ENCODE peak calls at places on chromosomes 12 and 14, in five cellular contexts. W is GM23248, R is PC-9, S is neuronal stem cell, Q is pancreas. E is an unnamed sample.

GRCh38 chr12:54413284-54414190 is 5.5 kb downstream of the ITGA5 start:
- DNase-seq in W (peak; percentile 69), R (no peak), S (no peak), Q (no peak), E (peak; percentile 60)

GRCh38 chr12:63952980-63953379 is 108.5 kb downstream of the SRGAP1 start:
- DNase-seq in W (no peak), R (no peak), S (no peak), Q (no peak), E (no peak)

GRCh38 chr14:23425169-23425568 is 10.3 kb downstream of the MYH7 start:
- DNase-seq in W (no peak), R (no peak), S (no peak), Q (no peak), E (no peak)

GRCh38 chr14:102629700-102630365 is 37.4 kb downstream of the RCOR1 start:
- DNase-seq in W (no peak), R (peak; percentile 18), S (no peak), Q (no peak), E (no peak)

GRCh38 chr12:96386794-96387193 is 13.4 kb downstream of the CDK17 start:
- DNase-seq in W (no peak), R (no peak), S (no peak), Q (no peak), E (no peak)

GRCh38 chr12:6382371-6382770 is 1.6 kb upstream of the LTBR start:
- DNase-seq in W (no peak), R (no peak), S (no peak), Q (no peak), E (no peak)

GRCh38 chr12:7151532-7151931 is 21.4 kb downstream of the CLSTN3 start:
- DNase-seq in W (no peak), R (no peak), S (no peak), Q (no peak), E (no peak)

GRCh38 chr14:103404920-103405319 is 19.7 kb downstream of the MARK3 start:
- DNase-seq in W (no peak), R (no peak), S (no peak), Q (peak; percentile 38), E (no peak)

GRCh38 chr12:82479511-82479910 is 121.2 kb downstream of the METTL25 start:
- DNase-seq in W (peak; percentile 74), R (no peak), S (peak; percentile 8), Q (no peak), E (no peak)

GRCh38 chr14:32205984-32206383 is 2.9 kb upstream of the RNU6-8 start:
- DNase-seq in W (no peak), R (no peak), S (no peak), Q (no peak), E (no peak)

GRCh38 chr12:117367006-117367638 is 5.7 kb upstream of the NOS1 start:
- DNase-seq in W (peak; percentile 63), R (peak; percentile 63), S (peak; percentile 89), Q (peak; percentile 57), E (peak; percentile 42)

GRCh38 chr12:14638066-14638465 is 58.3 kb downstream of the GUCY2C start:
- DNase-seq in W (no peak), R (no peak), S (no peak), Q (no peak), E (no peak)
- H3K4me1 ChIP-seq in W (peaks cover 7% of the 10 kb centered on the region), R (no peaks in the 10 kb centered on the region), S (no peaks in the 10 kb centered on the region), Q (no peaks in the 10 kb centered on the region), E (no peaks in the 10 kb centered on the region)

GRCh38 chr12:106690569-106690968 is 83.9 kb upstream of the RIC8B start:
- DNase-seq in W (no peak), R (no peak), S (no peak), Q (no peak), E (no peak)
- H3K4me3 ChIP-seq in W (no peak overlapping the region), R (no peak overlapping the region), S (no peak overlapping the region), Q (no peak overlapping the region), E (no peak overlapping the region)

GRCh38 chr12:69534389-69534822 is 50.9 kb upstream of the CCT2 start:
- DNase-seq in W (peak; percentile 99), R (peak; percentile 46), S (peak; percentile 75), Q (peak; percentile 54), E (peak; percentile 51)
- H3K27ac ChIP-seq in W (peak overlapping the region; percentile 82), R (no peak overlapping the region), S (peak overlapping the region; percentile 66), Q (no peak overlapping the region), E (peak overlapping the region; percentile 62)

GRCh38 chr12:44672042-44672441 is 204.1 kb downstream of the NELL2 start:
- DNase-seq in W (no peak), R (no peak), S (no peak), Q (no peak), E (no peak)
- H3K4me1 ChIP-seq in W (no peaks in the 10 kb centered on the region), R (no peaks in the 10 kb centered on the region), S (peaks cover 4% of the 10 kb centered on the region), Q (no peaks in the 10 kb centered on the region), E (no peaks in the 10 kb centered on the region)

E was measured in heart left ventricle.